ENCODE peak calls at places on chromosomes 3 and 15, in eight cellular contexts. D is NCI-H1436, G is neural crest cell, F is adrenal gland, U is nucleus accumbens, S is PC-9, N is retinal pigment epithelial cell, K is AG10803. R is an unnamed sample.
A peak's percentile ranks its signal among the peaks of the same experiment; 100 is the strongest.

GRCh38 chr15:65082303-65082958 is 5.9 kb downstream of the KBTBD13 start:
- DNase-seq in U (no peak), K (no peak), N (no peak), F (no peak), D (peak; percentile 5), G (no peak), S (peak; percentile 32), R (no peak)

GRCh38 chr3:72505539-72506430 is 342.5 kb downstream of the SHQ1 start:
- DNase-seq in S (no peak), F (no peak), D (no peak), U (no peak), K (no peak), N (no peak), G (no peak), R (no peak)

GRCh38 chr3:132079150-132079549 is 44.3 kb upstream of the CPNE4 start:
- DNase-seq in S (no peak), K (no peak), G (no peak), F (no peak), U (no peak), N (no peak), D (no peak), R (no peak)

GRCh38 chr15:68415501-68416157 is 16.3 kb downstream of the ITGA11 start:
- DNase-seq in F (no peak), U (no peak), G (no peak), S (no peak), K (no peak), N (no peak), D (no peak), R (no peak)

GRCh38 chr15:89627256-89627970 is 27.9 kb downstream of the KIF7 start:
- DNase-seq in G (no peak), U (no peak), N (no peak), K (no peak), F (no peak), D (no peak), S (no peak), R (no peak)

GRCh38 chr3:53009826-53010539 is 35.9 kb downstream of the SFMBT1 start:
- DNase-seq in G (no peak), K (no peak), F (no peak), S (no peak), U (no peak), D (peak; percentile 33), N (no peak), R (no peak)

GRCh38 chr3:197736010-197736490 is 654 bp downstream of the RUBCN start:
- DNase-seq in S (peak; percentile 36), K (peak; percentile 22), U (peak; percentile 48), D (no peak), N (no peak), G (peak; percentile 5), F (peak; percentile 29), R (no peak)

GRCh38 chr3:129518048-129518570 is 10.3 kb upstream of the RHO start:
- DNase-seq in S (no peak), G (no peak), U (no peak), F (no peak), N (no peak), K (no peak), D (no peak), R (no peak)

GRCh38 chr3:197775317-197775716 is 15.7 kb upstream of the LRCH3 start:
- DNase-seq in N (no peak), U (no peak), D (no peak), S (no peak), K (no peak), G (no peak), F (no peak), R (no peak)

GRCh38 chr15:40768492-40769309 is 1.1 kb upstream of the C15orf62 start:
- DNase-seq in N (no peak), F (no peak), K (no peak), S (no peak), D (no peak), U (no peak), G (no peak), R (no peak)

GRCh38 chr3:124881976-124882697 is 5.0 kb downstream of the ITGB5 start:
- DNase-seq in S (no peak), N (no peak), D (no peak), F (no peak), G (no peak), U (no peak), K (peak; percentile 40), R (no peak)

GRCh38 chr15:94673801-94674200 is 442.4 kb downstream of the MCTP2 start:
- DNase-seq in N (no peak), U (no peak), F (no peak), K (peak; percentile 2), S (no peak), G (no peak), D (no peak), R (no peak)

GRCh38 chr3:51408813-51409212 is 17.7 kb downstream of the RBM15B start:
- DNase-seq in U (no peak), F (no peak), G (no peak), S (no peak), N (no peak), K (no peak), D (no peak), R (no peak)

GRCh38 chr3:70072754-70073153 is 73.2 kb downstream of the SAMMSON start:
- DNase-seq in G (no peak), F (no peak), K (no peak), U (no peak), D (no peak), N (no peak), S (no peak), R (no peak)

GRCh38 chr3:193614430-193614829 is 21.4 kb downstream of the OPA1 start:
- DNase-seq in G (no peak), S (no peak), U (no peak), N (no peak), K (no peak), F (no peak), D (no peak), R (no peak)

GRCh38 chr15:99073008-99073714 is 31.7 kb upstream of the SYNM start:
- DNase-seq in D (no peak), G (no peak), N (no peak), S (no peak), F (no peak), K (no peak), U (no peak), R (no peak)

GRCh38 chr3:88610820-88611219 is 461.1 kb downstream of the C3orf38 start:
- DNase-seq in G (no peak), D (no peak), U (no peak), K (no peak), F (no peak), S (no peak), N (no peak), R (no peak)

GRCh38 chr3:119380697-119381096 is 82.7 kb downstream of the TMEM39A start:
- DNase-seq in G (no peak), F (peak; percentile 15), U (no peak), N (no peak), D (no peak), S (no peak), K (no peak), R (no peak)

GRCh38 chr3:145776782-145777408 is 384.1 kb downstream of the PLOD2 start:
- DNase-seq in K (peak; percentile 71), S (peak; percentile 25), G (peak; percentile 61), F (peak; percentile 50), N (peak; percentile 25), D (peak; percentile 47), U (no peak), R (no peak)

GRCh38 chr3:7309707-7310106 is 448.8 kb downstream of the GRM7 start:
- DNase-seq in G (no peak), N (no peak), K (peak; percentile 24), S (no peak), D (no peak), F (peak; percentile 49), U (peak; percentile 6), R (peak; percentile 7)

GRCh38 chr3:142117052-142117451 is 32.3 kb downstream of the TFDP2 start:
- DNase-seq in G (no peak), K (no peak), F (no peak), U (no peak), N (no peak), S (peak; percentile 61), D (peak; percentile 29), R (no peak)

GRCh38 chr3:161372321-161373260 is 1.3 kb upstream of the SPTSSB start:
- DNase-seq in S (peak; percentile 38), K (no peak), N (no peak), G (peak; percentile 25), F (peak; percentile 11), U (peak; percentile 29), D (peak; percentile 14), R (peak; percentile 26)

GRCh38 chr3:31918179-31919165 is 62.6 kb downstream of the OSBPL10 start:
- DNase-seq in U (no peak), K (no peak), D (no peak), G (no peak), N (no peak), S (no peak), F (no peak), R (no peak)

GRCh38 chr15:32781781-32782180 is 64.0 kb downstream of the GREM1 start:
- DNase-seq in F (no peak), U (no peak), K (no peak), D (no peak), N (no peak), S (no peak), G (no peak), R (no peak)